ENCODE peak calls at places on chromosome 15, in seven cellular contexts. B is activated naive CD4-positive, alpha-beta T cell; A is CD8-positive, alpha-beta memory T cell; E is NCI-H460; U is glutamatergic neuron; W is BJ; J is naive thymus-derived CD8-positive, alpha-beta T cell. H is an unnamed sample.

GRCh38 chr15:25391971-25392733 is 46.7 kb downstream of the UBE3A start:
- DNase-seq in A (no peak), W (peak), B (no peak), E (no peak), J (no peak), U (no peak), H (no peak)

GRCh38 chr15:42343596-42344232 is 15.6 kb upstream of the CAPN3 start:
- DNase-seq in U (no peak), B (no peak), A (no peak), W (no peak), E (no peak), J (no peak), H (no peak)

GRCh38 chr15:82045179-82045891 is 483 bp downstream of the MEX3B start:
- DNase-seq in U (peak), B (no peak), J (peak), E (peak), A (no peak), W (no peak), H (no peak)

GRCh38 chr15:92068121-92068520 is 214.6 kb downstream of the SLCO3A1 start:
- DNase-seq in U (no peak), A (no peak), W (no peak), J (no peak), E (no peak), B (no peak), H (no peak)

GRCh38 chr15:85878866-85879265 is 84.1 kb upstream of the KLHL25 start:
- DNase-seq in A (no peak), W (no peak), B (no peak), U (no peak), J (no peak), E (no peak), H (no peak)

GRCh38 chr15:49096090-49096750 is 50.0 kb upstream of the SECISBP2L start:
- DNase-seq in A (no peak), J (no peak), W (no peak), U (no peak), E (no peak), B (no peak), H (peak)

GRCh38 chr15:64224508-64224907 is 61.7 kb upstream of the PPIB start:
- DNase-seq in W (no peak), A (no peak), J (no peak), E (no peak), U (no peak), B (no peak), H (peak)

GRCh38 chr15:70283511-70283910 is 185.8 kb upstream of the TLE3 start:
- DNase-seq in W (no peak), U (no peak), J (no peak), E (no peak), A (no peak), B (no peak), H (no peak)

GRCh38 chr15:36544518-36545383 is 34.7 kb upstream of the CDIN1 start:
- DNase-seq in U (no peak), E (no peak), J (no peak), W (no peak), A (no peak), B (no peak), H (no peak)

GRCh38 chr15:73901126-73901810 is 25.0 kb upstream of the LOXL1 start:
- DNase-seq in A (no peak), U (no peak), B (no peak), J (no peak), W (no peak), E (no peak), H (no peak)